ENCODE peak calls at places on chromosomes 7 and 10, in six cellular contexts. W, J, C, R, G and F are unnamed samples.

GRCh38 chr7:23473848-23474097 is 3.5 kb upstream of the IGF2BP3 start:
- DNase-seq in C (no peak), W (no peak), J (no peak), G (peak), R (no peak), F (no peak)

GRCh38 chr7:33952824-33953223 is 47.5 kb downstream of the BMPER start:
- DNase-seq in R (no peak), J (no peak), G (no peak), W (no peak), C (no peak), F (no peak)

GRCh38 chr10:122850705-122851640 is 5.3 kb upstream of the CUZD1 start:
- DNase-seq in W (peak), R (no peak), J (no peak), C (no peak), G (no peak), F (peak)

GRCh38 chr7:88184848-88185304 is 35.0 kb downstream of the SRI start:
- DNase-seq in C (peak), J (peak), G (no peak), R (no peak), W (peak), F (no peak)

GRCh38 chr10:58807631-58808024 is 295.0 kb downstream of the BICC1 start:
- DNase-seq in C (no peak), W (peak), G (no peak), J (no peak), R (peak), F (peak)

GRCh38 chr10:125149278-125150047 is 10.9 kb downstream of the CTBP2 start:
- DNase-seq in W (peak), C (peak), J (peak), G (peak), R (no peak), F (no peak)

GRCh38 chr7:12549106-12549505 is 21.4 kb upstream of the SCIN start:
- DNase-seq in R (no peak), C (no peak), W (peak), J (no peak), G (no peak), F (no peak)

GRCh38 chr10:14291296-14291695 is 39.4 kb downstream of the FRMD4A start:
- DNase-seq in R (no peak), G (no peak), C (no peak), J (no peak), W (no peak), F (no peak)

GRCh38 chr10:47164126-47164799 is 135.7 kb upstream of the GDF10 start:
- DNase-seq in G (no peak), J (no peak), C (no peak), R (no peak), W (peak), F (no peak)

GRCh38 chr7:75993689-75994387 is 557 bp downstream of the TMEM120A start:
- DNase-seq in C (peak), J (peak), G (peak), W (peak), R (no peak), F (peak)

GRCh38 chr10:128883126-128884060 is 583.6 kb upstream of the MGMT start:
- DNase-seq in C (no peak), R (no peak), G (no peak), J (no peak), W (no peak), F (no peak)

GRCh38 chr10:124570646-124571045 is 109.0 kb downstream of the LHPP start:
- DNase-seq in R (no peak), G (no peak), J (no peak), W (no peak), C (no peak), F (no peak)

GRCh38 chr10:87603769-87604168 is 55.9 kb upstream of the PAPSS2 start:
- DNase-seq in C (no peak), G (no peak), R (no peak), W (no peak), J (no peak), F (no peak)

GRCh38 chr7:20385121-20385520 is 54.4 kb downstream of the ITGB8 start:
- DNase-seq in G (no peak), J (no peak), C (no peak), W (peak), R (no peak), F (peak)

GRCh38 chr7:135923700-135924261 is 53.4 kb downstream of the MTPN start:
- DNase-seq in G (no peak), C (peak), W (peak), J (no peak), R (peak), F (peak)

GRCh38 chr7:6636741-6637543 is at the start of gene ZNF316:
- DNase-seq in G (no peak), R (no peak), C (peak), W (peak), J (peak), F (peak)

GRCh38 chr10:43402176-43402575 is 6.8 kb downstream of the HNRNPF start:
- DNase-seq in J (no peak), G (no peak), C (no peak), R (no peak), W (no peak), F (no peak)

GRCh38 chr10:118592675-118593330 is 2.6 kb downstream of the PRLHR start:
- DNase-seq in R (no peak), C (no peak), J (no peak), W (no peak), G (no peak), F (no peak)

GRCh38 chr10:36493511-36493880 is 631.9 kb upstream of the ANKRD30A start:
- DNase-seq in W (peak), R (no peak), J (no peak), G (no peak), C (no peak), F (no peak)

GRCh38 chr7:40043164-40043563 is 91.3 kb downstream of the MPLKIP start:
- DNase-seq in C (no peak), R (no peak), W (no peak), G (no peak), J (no peak), F (no peak)

GRCh38 chr7:74203157-74203556 is 6.6 kb upstream of the LAT2 start:
- DNase-seq in C (peak), G (peak), J (no peak), W (peak), R (no peak), F (no peak)
- TF ChIP-seq CTCF in C (peak), G (peak), J (peak), W (peak), R (peak), F (peak)

GRCh38 chr10:95688648-95689047 is 5.1 kb downstream of the TCTN3 start:
- DNase-seq in J (no peak), W (no peak), C (no peak), R (no peak), G (no peak), F (no peak)
- TF ChIP-seq CTCF in J (no peak), W (no peak), C (no peak), R (no peak), G (no peak), F (no peak)

DNA sequence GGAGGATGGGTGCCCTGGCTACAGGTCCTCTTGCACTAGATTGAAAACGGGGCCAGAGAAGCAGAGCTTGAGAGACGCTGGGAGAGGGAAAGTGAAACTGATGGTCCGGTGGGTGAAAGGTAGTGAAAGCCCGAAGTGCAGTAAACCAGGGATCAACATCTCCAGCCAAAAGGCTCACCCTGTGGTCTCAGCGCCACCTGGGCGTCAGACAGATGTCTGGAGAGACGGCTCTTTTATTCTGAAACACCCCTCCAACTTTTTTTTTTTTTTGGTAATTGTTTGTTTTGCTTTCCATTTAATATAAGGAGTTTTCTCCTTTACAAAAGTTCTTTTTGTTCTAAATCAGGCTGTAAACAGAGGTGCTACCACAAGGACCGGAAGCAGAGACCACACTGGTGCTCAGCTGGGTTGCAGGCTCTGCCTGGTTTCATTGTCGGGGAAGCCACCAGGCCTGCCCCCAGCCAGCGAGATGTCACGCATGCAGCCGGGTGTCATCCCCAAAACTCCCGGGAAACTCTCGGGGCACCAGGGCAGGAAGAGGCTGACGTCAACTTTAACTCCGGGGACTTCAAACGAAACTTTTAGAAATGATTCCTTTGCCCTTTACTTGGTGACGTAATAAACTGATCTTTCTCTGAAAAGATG is 11.2 kb downstream of the IL2RA start:
- DNase-seq in R (peak), J (peak), G (peak), W (peak), C (peak), F (no peak)
- TF ChIP-seq CTCF in R (peak), J (peak), G (peak), W (peak), C (peak), F (peak)

GRCh38 chr10:49393757-49394156 is 2.1 kb downstream of the DRGX start:
- DNase-seq in G (peak), C (no peak), J (no peak), R (no peak), W (no peak), F (no peak)
- TF ChIP-seq CTCF in G (peak), C (peak), J (no peak), R (no peak), W (peak), F (no peak)

GRCh38 chr10:121596668-121597503 is 1.4 kb downstream of the FGFR2 start:
- DNase-seq in C (no peak), W (no peak), J (peak), R (no peak), G (peak), F (no peak)
- TF ChIP-seq CTCF in C (no peak), W (no peak), J (peak), R (no peak), G (peak), F (no peak)

DNA sequence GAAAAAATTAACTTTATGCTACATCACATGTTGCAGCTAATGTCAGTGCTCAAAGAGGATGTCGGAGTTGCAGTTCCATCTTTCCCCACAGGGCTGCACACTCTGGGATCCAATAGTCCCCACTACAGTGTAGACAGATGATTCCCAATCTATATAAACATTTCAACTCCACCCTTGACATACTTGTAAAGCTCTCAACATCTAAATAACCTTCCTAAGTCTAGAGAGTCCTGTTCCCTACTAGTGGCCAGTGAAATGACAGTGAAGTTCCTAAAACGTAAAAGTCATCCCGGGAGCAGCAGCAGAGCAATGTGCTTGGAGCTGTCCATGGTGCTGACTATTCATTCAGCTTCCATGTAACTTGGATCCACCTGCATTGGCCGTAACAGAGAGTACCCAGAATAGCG is 145.1 kb downstream of the GRM8 start:
- DNase-seq in J (no peak), W (peak), C (peak), R (peak), G (peak), F (no peak)
- TF ChIP-seq CTCF in J (no peak), W (peak), C (peak), R (peak), G (peak), F (no peak)